ENCODE peak calls at places on chromosomes 6 and 20, in six cellular contexts. One of them, this sample, is unnamed.

GRCh38 chr6:30155522-30156261 is 5.3 kb downstream of the TRIM10 start:
- DNase-seq in LoVo: no peak
- DNase-seq in astrocyte of the cerebellum: no peak
- DNase-seq in substantia nigra: no peak
- DNase-seq in activated CD4-positive, alpha-beta T cell treated with anti-CD3 and anti-CD28 coated beads, Interleukin-2, amount 50 U/mL, for 24 hours: no peak
- DNase-seq in activated T-cell treated with anti-CD3 and anti-CD28 coated beads, Interleukin-2, amount 50 U/mL, for 4 hours: no peak
- DNase-seq in this sample: no peak

GRCh38 chr20:17287503-17287902 is 60.7 kb downstream of the PCSK2 start:
- DNase-seq in substantia nigra: no peak
- DNase-seq in astrocyte of the cerebellum: no peak
- DNase-seq in activated CD4-positive, alpha-beta T cell treated with anti-CD3 and anti-CD28 coated beads, Interleukin-2, amount 50 U/mL, for 24 hours: no peak
- DNase-seq in LoVo: no peak
- DNase-seq in activated T-cell treated with anti-CD3 and anti-CD28 coated beads, Interleukin-2, amount 50 U/mL, for 4 hours: no peak
- DNase-seq in this sample: no peak

GRCh38 chr6:165630544-165630953 is 32.5 kb downstream of the PDE10A start:
- DNase-seq in activated CD4-positive, alpha-beta T cell treated with anti-CD3 and anti-CD28 coated beads, Interleukin-2, amount 50 U/mL, for 24 hours: no peak
- DNase-seq in activated T-cell treated with anti-CD3 and anti-CD28 coated beads, Interleukin-2, amount 50 U/mL, for 4 hours: no peak
- DNase-seq in substantia nigra: no peak
- DNase-seq in LoVo: no peak
- DNase-seq in astrocyte of the cerebellum: no peak
- DNase-seq in this sample: no peak

GRCh38 chr6:121559611-121560269 is 124.3 kb downstream of the GJA1 start:
- DNase-seq in activated CD4-positive, alpha-beta T cell treated with anti-CD3 and anti-CD28 coated beads, Interleukin-2, amount 50 U/mL, for 24 hours: no peak
- DNase-seq in substantia nigra: no peak
- DNase-seq in LoVo: no peak
- DNase-seq in activated T-cell treated with anti-CD3 and anti-CD28 coated beads, Interleukin-2, amount 50 U/mL, for 4 hours: no peak
- DNase-seq in astrocyte of the cerebellum: no peak
- DNase-seq in this sample: no peak

GRCh38 chr6:54109611-54110010 is 1.6 kb upstream of the MLIP start:
- DNase-seq in substantia nigra: no peak
- DNase-seq in LoVo: no peak
- DNase-seq in astrocyte of the cerebellum: no peak
- DNase-seq in activated CD4-positive, alpha-beta T cell treated with anti-CD3 and anti-CD28 coated beads, Interleukin-2, amount 50 U/mL, for 24 hours: no peak
- DNase-seq in activated T-cell treated with anti-CD3 and anti-CD28 coated beads, Interleukin-2, amount 50 U/mL, for 4 hours: no peak
- DNase-seq in this sample: no peak

GRCh38 chr20:58102252-58102651 is 126.2 kb downstream of the ANKRD60 start:
- DNase-seq in LoVo: peak; percentile 6
- DNase-seq in astrocyte of the cerebellum: no peak
- DNase-seq in activated CD4-positive, alpha-beta T cell treated with anti-CD3 and anti-CD28 coated beads, Interleukin-2, amount 50 U/mL, for 24 hours: no peak
- DNase-seq in activated T-cell treated with anti-CD3 and anti-CD28 coated beads, Interleukin-2, amount 50 U/mL, for 4 hours: no peak
- DNase-seq in substantia nigra: no peak
- DNase-seq in this sample: no peak

GRCh38 chr6:152471459-152472070 is 165.6 kb downstream of the SYNE1 start:
- DNase-seq in astrocyte of the cerebellum: no peak
- DNase-seq in LoVo: no peak
- DNase-seq in activated T-cell treated with anti-CD3 and anti-CD28 coated beads, Interleukin-2, amount 50 U/mL, for 4 hours: no peak
- DNase-seq in activated CD4-positive, alpha-beta T cell treated with anti-CD3 and anti-CD28 coated beads, Interleukin-2, amount 50 U/mL, for 24 hours: no peak
- DNase-seq in substantia nigra: no peak
- DNase-seq in this sample: no peak

GRCh38 chr6:42545226-42545773 is 18.5 kb upstream of the UBR2 start:
- DNase-seq in activated CD4-positive, alpha-beta T cell treated with anti-CD3 and anti-CD28 coated beads, Interleukin-2, amount 50 U/mL, for 24 hours: no peak
- DNase-seq in astrocyte of the cerebellum: no peak
- DNase-seq in substantia nigra: no peak
- DNase-seq in LoVo: no peak
- DNase-seq in activated T-cell treated with anti-CD3 and anti-CD28 coated beads, Interleukin-2, amount 50 U/mL, for 4 hours: no peak
- DNase-seq in this sample: no peak

GRCh38 chr20:58081842-58082241 is 146.6 kb downstream of the ANKRD60 start:
- DNase-seq in astrocyte of the cerebellum: peak; percentile 73
- DNase-seq in substantia nigra: no peak
- DNase-seq in LoVo: no peak
- DNase-seq in activated T-cell treated with anti-CD3 and anti-CD28 coated beads, Interleukin-2, amount 50 U/mL, for 4 hours: no peak
- DNase-seq in activated CD4-positive, alpha-beta T cell treated with anti-CD3 and anti-CD28 coated beads, Interleukin-2, amount 50 U/mL, for 24 hours: no peak
- DNase-seq in this sample: no peak

GRCh38 chr6:133715270-133715669 is 173.6 kb upstream of the TCF21 start:
- DNase-seq in LoVo: no peak
- DNase-seq in substantia nigra: no peak
- DNase-seq in astrocyte of the cerebellum: no peak
- DNase-seq in activated CD4-positive, alpha-beta T cell treated with anti-CD3 and anti-CD28 coated beads, Interleukin-2, amount 50 U/mL, for 24 hours: no peak
- DNase-seq in activated T-cell treated with anti-CD3 and anti-CD28 coated beads, Interleukin-2, amount 50 U/mL, for 4 hours: no peak
- DNase-seq in this sample: no peak

GRCh38 chr20:36145877-36146707 is 8.4 kb upstream of the EPB41L1 start:
- DNase-seq in substantia nigra: no peak
- DNase-seq in astrocyte of the cerebellum: no peak
- DNase-seq in activated CD4-positive, alpha-beta T cell treated with anti-CD3 and anti-CD28 coated beads, Interleukin-2, amount 50 U/mL, for 24 hours: no peak
- DNase-seq in LoVo: no peak
- DNase-seq in activated T-cell treated with anti-CD3 and anti-CD28 coated beads, Interleukin-2, amount 50 U/mL, for 4 hours: no peak
- DNase-seq in this sample: no peak

GRCh38 chr6:148720897-148721296 is 25.9 kb upstream of the UST start:
- DNase-seq in activated CD4-positive, alpha-beta T cell treated with anti-CD3 and anti-CD28 coated beads, Interleukin-2, amount 50 U/mL, for 24 hours: no peak
- DNase-seq in LoVo: no peak
- DNase-seq in astrocyte of the cerebellum: no peak
- DNase-seq in substantia nigra: no peak
- DNase-seq in activated T-cell treated with anti-CD3 and anti-CD28 coated beads, Interleukin-2, amount 50 U/mL, for 4 hours: no peak
- DNase-seq in this sample: no peak

GRCh38 chr6:34516391-34517324 is 39.5 kb downstream of the SPDEF start:
- DNase-seq in activated CD4-positive, alpha-beta T cell treated with anti-CD3 and anti-CD28 coated beads, Interleukin-2, amount 50 U/mL, for 24 hours: no peak
- DNase-seq in astrocyte of the cerebellum: no peak
- DNase-seq in LoVo: no peak
- DNase-seq in substantia nigra: no peak
- DNase-seq in activated T-cell treated with anti-CD3 and anti-CD28 coated beads, Interleukin-2, amount 50 U/mL, for 4 hours: no peak
- DNase-seq in this sample: no peak

GRCh38 chr20:9129756-9130155 is 60.9 kb downstream of the PLCB4 start:
- DNase-seq in activated CD4-positive, alpha-beta T cell treated with anti-CD3 and anti-CD28 coated beads, Interleukin-2, amount 50 U/mL, for 24 hours: no peak
- DNase-seq in astrocyte of the cerebellum: no peak
- DNase-seq in substantia nigra: no peak
- DNase-seq in LoVo: no peak
- DNase-seq in activated T-cell treated with anti-CD3 and anti-CD28 coated beads, Interleukin-2, amount 50 U/mL, for 4 hours: no peak
- DNase-seq in this sample: no peak

GRCh38 chr20:53032021-53033001 is 60.2 kb downstream of the TSHZ2 start:
- DNase-seq in activated T-cell treated with anti-CD3 and anti-CD28 coated beads, Interleukin-2, amount 50 U/mL, for 4 hours: no peak
- DNase-seq in astrocyte of the cerebellum: no peak
- DNase-seq in LoVo: no peak
- DNase-seq in activated CD4-positive, alpha-beta T cell treated with anti-CD3 and anti-CD28 coated beads, Interleukin-2, amount 50 U/mL, for 24 hours: no peak
- DNase-seq in substantia nigra: no peak
- DNase-seq in this sample: no peak

GRCh38 chr6:130744601-130745382 is 82.4 kb upstream of the SMLR1 start:
- DNase-seq in activated CD4-positive, alpha-beta T cell treated with anti-CD3 and anti-CD28 coated beads, Interleukin-2, amount 50 U/mL, for 24 hours: no peak
- DNase-seq in LoVo: no peak
- DNase-seq in substantia nigra: no peak
- DNase-seq in activated T-cell treated with anti-CD3 and anti-CD28 coated beads, Interleukin-2, amount 50 U/mL, for 4 hours: no peak
- DNase-seq in astrocyte of the cerebellum: no peak
- DNase-seq in this sample: no peak

GRCh38 chr6:126625019-126625418 is 285.1 kb downstream of the CENPW start:
- DNase-seq in LoVo: no peak
- DNase-seq in astrocyte of the cerebellum: peak; percentile 35
- DNase-seq in substantia nigra: no peak
- DNase-seq in activated T-cell treated with anti-CD3 and anti-CD28 coated beads, Interleukin-2, amount 50 U/mL, for 4 hours: no peak
- DNase-seq in activated CD4-positive, alpha-beta T cell treated with anti-CD3 and anti-CD28 coated beads, Interleukin-2, amount 50 U/mL, for 24 hours: no peak
- DNase-seq in this sample: no peak

GRCh38 chr6:53326372-53327016 is 22.3 kb downstream of the ELOVL5 start:
- DNase-seq in LoVo: no peak
- DNase-seq in activated T-cell treated with anti-CD3 and anti-CD28 coated beads, Interleukin-2, amount 50 U/mL, for 4 hours: no peak
- DNase-seq in activated CD4-positive, alpha-beta T cell treated with anti-CD3 and anti-CD28 coated beads, Interleukin-2, amount 50 U/mL, for 24 hours: no peak
- DNase-seq in astrocyte of the cerebellum: peak; percentile 98
- DNase-seq in substantia nigra: no peak
- DNase-seq in this sample: no peak

GRCh38 chr20:45359406-45360148 is 3.4 kb upstream of the SYS1 start:
- DNase-seq in activated T-cell treated with anti-CD3 and anti-CD28 coated beads, Interleukin-2, amount 50 U/mL, for 4 hours: no peak
- DNase-seq in LoVo: no peak
- DNase-seq in astrocyte of the cerebellum: peak; percentile 81
- DNase-seq in substantia nigra: no peak
- DNase-seq in activated CD4-positive, alpha-beta T cell treated with anti-CD3 and anti-CD28 coated beads, Interleukin-2, amount 50 U/mL, for 24 hours: no peak
- DNase-seq in this sample: no peak

GRCh38 chr6:132087391-132087790 is 136.2 kb upstream of the CCN2 start:
- DNase-seq in activated T-cell treated with anti-CD3 and anti-CD28 coated beads, Interleukin-2, amount 50 U/mL, for 4 hours: no peak
- DNase-seq in activated CD4-positive, alpha-beta T cell treated with anti-CD3 and anti-CD28 coated beads, Interleukin-2, amount 50 U/mL, for 24 hours: no peak
- DNase-seq in astrocyte of the cerebellum: no peak
- DNase-seq in LoVo: no peak
- DNase-seq in substantia nigra: no peak
- DNase-seq in this sample: no peak

GRCh38 chr6:39999006-39999867 is 65.0 kb upstream of the MOCS1 start:
- DNase-seq in LoVo: no peak
- DNase-seq in activated T-cell treated with anti-CD3 and anti-CD28 coated beads, Interleukin-2, amount 50 U/mL, for 4 hours: no peak
- DNase-seq in substantia nigra: no peak
- DNase-seq in astrocyte of the cerebellum: no peak
- DNase-seq in activated CD4-positive, alpha-beta T cell treated with anti-CD3 and anti-CD28 coated beads, Interleukin-2, amount 50 U/mL, for 24 hours: no peak
- DNase-seq in this sample: no peak

GRCh38 chr6:82263916-82264315 is 16.4 kb upstream of the IBTK start:
- DNase-seq in activated T-cell treated with anti-CD3 and anti-CD28 coated beads, Interleukin-2, amount 50 U/mL, for 4 hours: no peak
- DNase-seq in substantia nigra: no peak
- DNase-seq in activated CD4-positive, alpha-beta T cell treated with anti-CD3 and anti-CD28 coated beads, Interleukin-2, amount 50 U/mL, for 24 hours: no peak
- DNase-seq in LoVo: no peak
- DNase-seq in astrocyte of the cerebellum: no peak
- DNase-seq in this sample: no peak

GRCh38 chr6:15874821-15875220 is 212.0 kb upstream of the DTNBP1 start:
- DNase-seq in astrocyte of the cerebellum: no peak
- DNase-seq in LoVo: no peak
- DNase-seq in activated CD4-positive, alpha-beta T cell treated with anti-CD3 and anti-CD28 coated beads, Interleukin-2, amount 50 U/mL, for 24 hours: no peak
- DNase-seq in activated T-cell treated with anti-CD3 and anti-CD28 coated beads, Interleukin-2, amount 50 U/mL, for 4 hours: no peak
- DNase-seq in substantia nigra: no peak
- DNase-seq in this sample: no peak

GRCh38 chr6:17928514-17929430 is 58.7 kb downstream of the KIF13A start:
- DNase-seq in activated CD4-positive, alpha-beta T cell treated with anti-CD3 and anti-CD28 coated beads, Interleukin-2, amount 50 U/mL, for 24 hours: no peak
- DNase-seq in LoVo: no peak
- DNase-seq in substantia nigra: no peak
- DNase-seq in activated T-cell treated with anti-CD3 and anti-CD28 coated beads, Interleukin-2, amount 50 U/mL, for 4 hours: no peak
- DNase-seq in astrocyte of the cerebellum: peak; percentile 26
- DNase-seq in this sample: no peak

GRCh38 chr20:23668477-23668951 is 20.3 kb downstream of the CST4 start:
- DNase-seq in astrocyte of the cerebellum: peak; percentile 29
- DNase-seq in LoVo: peak; percentile 54
- DNase-seq in activated CD4-positive, alpha-beta T cell treated with anti-CD3 and anti-CD28 coated beads, Interleukin-2, amount 50 U/mL, for 24 hours: no peak
- DNase-seq in activated T-cell treated with anti-CD3 and anti-CD28 coated beads, Interleukin-2, amount 50 U/mL, for 4 hours: no peak
- DNase-seq in substantia nigra: peak; percentile 39
- DNase-seq in this sample: no peak

GRCh38 chr6:134446228-134446848 is 128.4 kb upstream of the SGK1 start:
- DNase-seq in activated T-cell treated with anti-CD3 and anti-CD28 coated beads, Interleukin-2, amount 50 U/mL, for 4 hours: no peak
- DNase-seq in substantia nigra: no peak
- DNase-seq in LoVo: no peak
- DNase-seq in activated CD4-positive, alpha-beta T cell treated with anti-CD3 and anti-CD28 coated beads, Interleukin-2, amount 50 U/mL, for 24 hours: no peak
- DNase-seq in astrocyte of the cerebellum: peak; percentile 48
- DNase-seq in this sample: no peak